ENCODE peak calls at places on chromosomes 1 and 21, in ten cellular contexts. V is right atrium auricular region; K is HCT116; H is stomach; I is CD8-positive, alpha-beta T cell; O is fibroblast of lung; W is SK-N-SH; C is cardiac muscle cell; B is lung; A is psoas muscle. L is an unnamed sample.
A peak's percentile ranks its signal among the peaks of the same experiment; 100 is the strongest.

GRCh38 chr1:14539953-14540563 is 58.4 kb upstream of the KAZN start:
- DNase-seq in I (no peak), K (no peak), A (no peak), O (no peak), B (no peak), W (no peak), V (no peak), H (no peak), C (no peak), L (no peak)

GRCh38 chr1:5733596-5733995 is 258.6 kb downstream of the NPHP4 start:
- DNase-seq in V (no peak), K (no peak), B (no peak), O (no peak), W (no peak), H (no peak), A (no peak), C (no peak), I (no peak), L (no peak)

GRCh38 chr1:27831568-27832410 is 1.2 kb downstream of the PPP1R8 start:
- DNase-seq in V (no peak), C (peak; percentile 6), H (no peak), B (no peak), O (no peak), I (no peak), K (peak; percentile 7), W (no peak), A (no peak), L (no peak)

GRCh38 chr21:46599251-46599572 is 5.7 kb downstream of the S100B start:
- DNase-seq in K (no peak), W (peak; percentile 66), B (no peak), H (no peak), I (no peak), A (no peak), C (peak; percentile 93), O (peak; percentile 81), V (peak; percentile 78), L (no peak)

GRCh38 chr1:157971723-157972122 is 21.7 kb upstream of the KIRREL1 start:
- DNase-seq in K (no peak), V (no peak), O (no peak), H (no peak), B (no peak), W (no peak), C (no peak), I (no peak), A (no peak), L (no peak)

GRCh38 chr1:67371681-67372080 is 58.5 kb downstream of the SERBP1 start:
- DNase-seq in I (no peak), C (peak; percentile 22), W (no peak), K (no peak), B (no peak), O (peak; percentile 2), H (no peak), V (no peak), A (no peak), L (no peak)

GRCh38 chr1:105210747-105211146 is 1461.0 kb downstream of the AMY1C start:
- DNase-seq in C (no peak), A (no peak), I (no peak), O (no peak), B (no peak), H (no peak), V (no peak), K (no peak), W (no peak), L (no peak)

GRCh38 chr1:147719029-147719703 is 41.2 kb downstream of the GJA5 start:
- DNase-seq in O (no peak), C (no peak), W (no peak), A (no peak), K (no peak), I (no peak), B (no peak), V (no peak), H (no peak), L (no peak)

GRCh38 chr21:46078322-46078981 is 19.5 kb upstream of the COL6A2 start:
- DNase-seq in B (peak; percentile 19), H (peak; percentile 22), K (no peak), V (peak; percentile 61), I (no peak), W (no peak), C (no peak), A (no peak), O (no peak), L (no peak)

GRCh38 chr1:212488436-212489283 is 55.9 kb downstream of the NENF start:
- DNase-seq in H (peak; percentile 60), K (no peak), B (peak; percentile 67), A (peak; percentile 43), W (no peak), O (peak; percentile 92), V (peak; percentile 92), C (peak; percentile 92), I (no peak), L (peak; percentile 67)

GRCh38 chr21:31557421-31557955 is 102.0 kb upstream of the SOD1 start:
- DNase-seq in W (peak; percentile 70), K (no peak), C (no peak), B (no peak), V (no peak), H (peak; percentile 26), A (no peak), I (no peak), O (no peak), L (no peak)

GRCh38 chr1:61157420-61157987 is 75.1 kb downstream of the NFIA start:
- DNase-seq in H (no peak), I (no peak), W (peak; percentile 49), V (no peak), C (peak; percentile 93), A (no peak), O (peak; percentile 64), K (no peak), B (no peak), L (no peak)
- H3K4me1 ChIP-seq in H (peaks cover 72% of the 10 kb centered on the region), I (peaks cover 14% of the 10 kb centered on the region), W (peaks cover 33% of the 10 kb centered on the region), V (peaks cover 56% of the 10 kb centered on the region), C (peaks cover 20% of the 10 kb centered on the region), A (peaks cover 39% of the 10 kb centered on the region), O (peaks cover 6% of the 10 kb centered on the region), K (no peaks in the 10 kb centered on the region), B (no peaks in the 10 kb centered on the region), L (no peaks in the 10 kb centered on the region)

DNA sequence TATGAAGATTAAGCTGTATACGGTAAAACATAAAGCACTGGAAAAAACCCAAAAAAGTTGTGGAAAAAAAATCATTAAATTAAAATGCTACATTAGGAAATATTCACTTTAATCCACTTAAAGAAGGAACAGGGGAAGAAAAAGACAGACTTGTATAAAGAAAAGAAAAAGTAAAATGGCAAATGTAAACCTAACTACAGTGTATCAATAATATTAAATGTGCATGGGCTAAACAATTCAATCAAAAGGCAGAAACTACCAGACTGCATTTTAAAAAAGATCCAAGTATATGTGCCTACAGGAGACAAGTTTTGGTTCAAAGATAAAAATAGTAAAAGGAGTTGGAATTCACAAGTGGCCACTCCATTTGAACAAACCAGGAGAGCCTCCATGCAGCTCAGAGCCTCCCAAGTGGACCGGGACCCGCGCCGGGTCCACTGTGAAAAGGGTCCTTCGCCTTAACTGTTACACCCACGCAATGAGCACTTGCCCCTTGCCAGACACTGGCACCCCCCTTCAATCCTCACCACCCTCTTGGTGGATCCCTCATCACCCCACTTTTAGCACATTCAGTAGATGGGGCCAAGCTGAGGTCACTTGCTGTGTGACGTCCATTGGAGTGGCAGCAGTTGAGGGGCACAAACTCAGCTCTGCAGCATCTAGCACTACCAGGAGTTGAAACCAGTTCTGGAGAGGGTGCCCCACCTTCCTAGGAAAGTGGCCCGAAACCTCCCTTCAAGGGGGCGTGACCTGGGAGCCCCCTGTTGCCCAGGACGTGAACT is 887 bp downstream of the C1orf174 start:
- DNase-seq in B (no peak), W (no peak), V (no peak), I (no peak), H (no peak), K (no peak), O (no peak), C (peak; percentile 7), A (no peak), L (no peak)
- TF ChIP-seq CTCF in B (no peak), W (peak; percentile 33), V (no peak), I (no peak), H (no peak), K (no peak), O (peak; percentile 26), C (no peak), A (no peak), L (no peak)

GRCh38 chr1:8016244-8017241 is 9.6 kb downstream of the ERRFI1 start:
- DNase-seq in O (peak; percentile 33), I (no peak), H (no peak), V (no peak), K (no peak), W (no peak), A (no peak), C (peak; percentile 41), B (no peak), L (no peak)
- H3K27me3 ChIP-seq in O (no peaks in the 10 kb centered on the region), I (no peaks in the 10 kb centered on the region), H (no peaks in the 10 kb centered on the region), V (no peaks in the 10 kb centered on the region), K (no peaks in the 10 kb centered on the region), W (no peaks in the 10 kb centered on the region), A (no peaks in the 10 kb centered on the region), C (no peaks in the 10 kb centered on the region), B (no peaks in the 10 kb centered on the region), L (no peaks in the 10 kb centered on the region)

GRCh38 chr1:203180611-203181330 is 5.1 kb upstream of the MYBPH start:
- DNase-seq in O (no peak), H (no peak), I (no peak), A (no peak), B (no peak), C (no peak), K (no peak), W (peak; percentile 49), V (no peak), L (no peak)

GRCh38 chr1:203184467-203184866 is 2.0 kb downstream of the CHI3L1 start:
- DNase-seq in I (no peak), A (no peak), H (no peak), K (no peak), B (no peak), C (no peak), V (no peak), W (no peak), O (no peak), L (no peak)

GRCh38 chr1:203181586-203182376 is 4.7 kb downstream of the CHI3L1 start:
- DNase-seq in A (no peak), I (no peak), V (no peak), K (no peak), C (peak; percentile 35), W (no peak), H (no peak), O (no peak), B (no peak), L (no peak)

GRCh38 chr1:203183828-203184227 is 2.7 kb downstream of the CHI3L1 start:
- DNase-seq in W (no peak), O (no peak), C (no peak), I (no peak), A (no peak), V (no peak), H (no peak), K (no peak), B (no peak), L (no peak)

DNA sequence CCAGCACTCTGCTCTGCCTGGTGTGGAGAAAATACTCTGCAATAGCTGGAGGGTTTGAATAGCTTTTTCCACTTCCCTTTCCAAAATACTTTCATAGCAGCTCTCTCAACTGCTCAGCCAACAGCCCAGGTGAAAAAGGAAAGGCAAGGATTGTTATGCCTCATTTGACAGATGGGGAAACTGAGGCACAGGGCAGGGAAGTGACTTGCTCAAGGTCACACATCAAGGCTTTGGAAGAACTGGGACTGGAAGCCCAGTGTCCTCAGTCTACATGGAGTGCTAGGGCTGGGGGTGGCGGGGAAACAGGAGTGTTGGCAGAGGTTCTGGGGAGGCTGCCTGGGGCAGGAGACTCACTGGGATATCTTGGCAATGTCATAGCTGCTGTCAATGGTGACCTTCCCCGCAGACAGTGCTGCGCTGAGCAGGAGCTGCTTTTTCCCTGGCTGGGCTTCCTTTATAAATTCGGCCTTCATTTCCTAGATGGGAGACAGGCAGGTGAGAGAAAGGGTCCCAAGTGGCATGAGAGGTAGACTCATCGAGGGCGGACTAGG is 4.1 kb downstream of the CHI3L1 start:
- DNase-seq in H (no peak), I (no peak), K (no peak), V (no peak), B (no peak), W (no peak), C (no peak), A (no peak), O (no peak), L (no peak)
- H3K4me1 ChIP-seq in H (peaks cover 21% of the 10 kb centered on the region), I (no peaks in the 10 kb centered on the region), K (peaks cover 50% of the 10 kb centered on the region), V (peaks cover 7% of the 10 kb centered on the region), B (peaks cover 3% of the 10 kb centered on the region), W (peaks cover 11% of the 10 kb centered on the region), C (peaks cover 9% of the 10 kb centered on the region), A (peaks cover 27% of the 10 kb centered on the region), O (peaks cover 7% of the 10 kb centered on the region), L (no peaks in the 10 kb centered on the region)

L was measured in colonic mucosa.